ENCODE peak calls at places on chromosomes 3 and 15, in six cellular contexts. O, Z, M, F, D and K are unnamed samples.

GRCh38 chr3:49357466-49358216 is 512 bp downstream of the GPX1 start:
- DNase-seq in O (peak), Z (peak), M (peak), F (no peak), D (peak), K (no peak)

GRCh38 chr3:159788291-159788690 is 200.3 kb upstream of the IL12A start:
- DNase-seq in O (no peak), Z (no peak), M (no peak), F (no peak), D (peak), K (no peak)

GRCh38 chr15:60351066-60351465 is 46.7 kb downstream of the ANXA2 start:
- DNase-seq in O (no peak), Z (no peak), M (peak), F (no peak), D (peak), K (no peak)

GRCh38 chr3:62995142-62995541 is 119.9 kb upstream of the CADPS start:
- DNase-seq in O (no peak), Z (no peak), M (peak), F (no peak), D (no peak), K (no peak)

GRCh38 chr3:71214797-71215196 is 368.7 kb downstream of the FOXP1 start:
- DNase-seq in O (no peak), Z (no peak), M (no peak), F (no peak), D (no peak), K (no peak)

GRCh38 chr3:64295594-64295993 is 70.3 kb upstream of the PRICKLE2 start:
- DNase-seq in O (no peak), Z (no peak), M (peak), F (no peak), D (peak), K (no peak)

GRCh38 chr3:713225-713624 is 379.6 kb upstream of the CNTN6 start:
- DNase-seq in O (no peak), Z (no peak), M (peak), F (no peak), D (no peak), K (no peak)

GRCh38 chr15:89760303-89761008 is 9.4 kb upstream of the MESP1 start:
- DNase-seq in O (peak), Z (peak), M (peak), F (peak), D (peak), K (no peak)

GRCh38 chr3:79531566-79532295 is 236.1 kb downstream of the ROBO1 start:
- DNase-seq in O (no peak), Z (no peak), M (no peak), F (no peak), D (no peak), K (no peak)

GRCh38 chr3:146133436-146133835 is 27.5 kb downstream of the PLOD2 start:
- DNase-seq in O (no peak), Z (no peak), M (no peak), F (no peak), D (peak), K (no peak)

GRCh38 chr15:40955930-40956542 is 2.8 kb downstream of the CHAC1 start:
- DNase-seq in O (no peak), Z (no peak), M (no peak), F (no peak), D (peak), K (no peak)

GRCh38 chr3:94024385-94024784 is 4.0 kb downstream of the STX19 start:
- DNase-seq in O (no peak), Z (no peak), M (no peak), F (no peak), D (peak), K (no peak)

GRCh38 chr15:34233614-34234013 is 8.8 kb downstream of the EMC4 start:
- DNase-seq in O (no peak), Z (no peak), M (peak), F (no peak), D (no peak), K (no peak)

GRCh38 chr3:61861410-61861809 is 300.0 kb downstream of the PTPRG start:
- DNase-seq in O (no peak), Z (no peak), M (no peak), F (no peak), D (no peak), K (no peak)

GRCh38 chr3:30170681-30171438 is 435.5 kb upstream of the TGFBR2 start:
- DNase-seq in O (no peak), Z (no peak), M (no peak), F (peak), D (no peak), K (no peak)

GRCh38 chr15:65824031-65824743 is 32.1 kb upstream of the DENND4A start:
- DNase-seq in O (no peak), Z (peak), M (peak), F (peak), D (peak), K (no peak)

GRCh38 chr3:177887475-177887874 is 648.8 kb upstream of the KCNMB2 start:
- DNase-seq in O (no peak), Z (no peak), M (no peak), F (no peak), D (no peak), K (no peak)

GRCh38 chr3:177894021-177894690 is 642.1 kb upstream of the KCNMB2 start:
- DNase-seq in O (no peak), Z (no peak), M (no peak), F (no peak), D (no peak), K (no peak)

GRCh38 chr3:177889158-177889557 is 647.1 kb upstream of the KCNMB2 start:
- DNase-seq in O (no peak), Z (no peak), M (no peak), F (no peak), D (peak), K (no peak)

GRCh38 chr3:177898185-177898584 is 638.1 kb upstream of the KCNMB2 start:
- DNase-seq in O (no peak), Z (no peak), M (no peak), F (no peak), D (no peak), K (peak)

DNA sequence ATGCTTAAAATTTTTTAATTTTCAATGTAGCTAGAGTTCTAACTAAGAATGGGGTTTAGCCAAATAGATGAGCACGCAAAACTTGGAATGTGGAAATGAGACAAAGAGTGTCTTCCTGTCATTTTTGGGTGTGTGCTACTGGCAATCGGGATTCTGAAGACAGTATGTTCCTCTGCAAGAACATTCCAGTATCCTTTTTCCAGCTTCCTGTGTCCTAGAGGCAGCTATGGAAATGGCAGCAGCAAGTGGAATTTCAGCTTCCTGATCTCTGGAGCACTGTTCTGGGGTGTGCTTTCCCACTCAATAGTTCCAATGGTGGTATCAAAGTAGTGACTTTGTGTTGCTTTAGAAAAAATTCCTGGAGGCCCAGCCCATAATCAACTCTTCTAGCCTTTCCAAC is 642.9 kb upstream of the KCNMB2 start:
- DNase-seq in O (no peak), Z (no peak), M (no peak), F (no peak), D (no peak), K (no peak)
- TF ChIP-seq CTCF in O (peak), Z (no peak), M (peak), F (no peak), D (peak), K (no peak)

GRCh38 chr15:63122002-63122893 is 587 bp downstream of the LACTB start:
- DNase-seq in O (peak), Z (peak), M (peak), F (peak), D (peak), K (no peak)
- TF ChIP-seq CTCF in O (peak), Z (peak), M (no peak), F (peak), D (peak), K (peak)

GRCh38 chr15:78263351-78263781 is 996 bp upstream of the DNAJA4 start:
- DNase-seq in O (no peak), Z (no peak), M (no peak), F (no peak), D (no peak), K (no peak)
- TF ChIP-seq CTCF in O (no peak), Z (no peak), M (no peak), F (no peak), D (no peak), K (no peak)

GRCh38 chr15:68055224-68055705 is 1.1 kb downstream of the PIAS1 start:
- DNase-seq in O (no peak), Z (peak), M (peak), F (peak), D (peak), K (no peak)
- TF ChIP-seq CTCF in O (no peak), Z (no peak), M (no peak), F (no peak), D (no peak), K (no peak)

GRCh38 chr15:59172289-59172901 is 34.2 kb upstream of the LDHAL6B start:
- DNase-seq in O (no peak), Z (no peak), M (no peak), F (peak), D (no peak), K (no peak)
- TF ChIP-seq CTCF in O (no peak), Z (no peak), M (peak), F (peak), D (peak), K (no peak)

GRCh38 chr3:167734498-167735232 is at the start of gene PDCD10:
- DNase-seq in O (peak), Z (peak), M (peak), F (peak), D (peak), K (peak)
- TF ChIP-seq CTCF in O (no peak), Z (no peak), M (peak), F (no peak), D (no peak), K (no peak)

DNA sequence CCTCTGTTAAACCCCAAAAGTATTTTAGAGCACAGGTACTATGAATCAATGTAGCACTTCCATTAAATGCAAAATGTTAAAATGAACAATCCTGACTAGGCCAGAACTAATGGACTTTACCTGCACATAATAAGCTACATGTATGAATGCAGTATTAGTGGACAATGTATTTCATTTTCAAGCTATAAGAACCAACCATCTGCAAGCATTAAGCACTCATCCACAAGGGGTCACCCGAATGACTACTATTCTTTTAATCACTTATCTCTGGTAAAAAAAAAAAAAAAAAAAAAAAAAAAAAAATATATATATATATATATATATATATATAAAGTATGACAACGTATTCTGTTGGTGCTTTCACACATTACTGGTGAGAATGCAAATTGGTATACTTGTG is 7.2 kb downstream of the HERC1 start:
- DNase-seq in O (no peak), Z (no peak), M (peak), F (no peak), D (peak), K (no peak)
- TF ChIP-seq CTCF in O (peak), Z (no peak), M (no peak), F (no peak), D (peak), K (no peak)

GRCh38 chr3:150385296-150386242 is 22.5 kb upstream of the TSC22D2 start:
- DNase-seq in O (no peak), Z (no peak), M (no peak), F (no peak), D (no peak), K (no peak)
- TF ChIP-seq CTCF in O (no peak), Z (peak), M (no peak), F (no peak), D (no peak), K (no peak)